ENCODE peak calls at places on chromosomes 12 and 14, in four cellular contexts. K, T, U and H are unnamed samples.

GRCh38 chr12:117832459-117833457 is 136.0 kb downstream of the KSR2 start:
- DNase-seq in U (no peak), T (peak), K (no peak), H (peak)

GRCh38 chr14:92800012-92800411 is 5.9 kb downstream of the GOLGA5 start:
- DNase-seq in U (no peak), T (no peak), K (no peak), H (no peak)

GRCh38 chr12:80442426-80443222 is 1.4 kb upstream of the PTPRQ start:
- DNase-seq in K (no peak), T (peak), U (no peak), H (peak)

GRCh38 chr14:81625343-81625742 is 91.7 kb upstream of the SEL1L start:
- DNase-seq in U (no peak), K (no peak), T (peak), H (peak)

GRCh38 chr12:88951177-88951576 is 370.9 kb upstream of the KITLG start:
- DNase-seq in T (no peak), U (no peak), K (no peak), H (no peak)

GRCh38 chr12:27273114-27273513 is 29.0 kb downstream of the STK38L start:
- DNase-seq in K (no peak), U (no peak), T (no peak), H (no peak)

GRCh38 chr12:116879509-116880212 is 1.6 kb downstream of the HRK start:
- DNase-seq in T (no peak), K (no peak), U (no peak), H (no peak)

GRCh38 chr14:45426685-45427282 is 173.8 kb upstream of the MIS18BP1 start:
- DNase-seq in K (no peak), T (peak), U (no peak), H (peak)

GRCh38 chr12:109832534-109833306 is 478 bp downstream of the TRPV4 start:
- DNase-seq in U (no peak), K (no peak), T (no peak), H (no peak)

GRCh38 chr14:67650694-67651093 is 23.7 kb downstream of the VTI1B start:
- DNase-seq in T (no peak), U (no peak), K (no peak), H (peak)

GRCh38 chr14:21055473-21056117 is 2.0 kb upstream of the RNASE8 start:
- DNase-seq in U (no peak), K (no peak), T (no peak), H (no peak)
- TF ChIP-seq CTCF in U (no peak), K (no peak), T (no peak), H (no peak)

GRCh38 chr12:64451687-64452558 is at the start of gene TBK1:
- DNase-seq in U (peak), T (peak), K (peak), H (peak)
- TF ChIP-seq CTCF in U (no peak), T (no peak), K (peak), H (no peak)

DNA sequence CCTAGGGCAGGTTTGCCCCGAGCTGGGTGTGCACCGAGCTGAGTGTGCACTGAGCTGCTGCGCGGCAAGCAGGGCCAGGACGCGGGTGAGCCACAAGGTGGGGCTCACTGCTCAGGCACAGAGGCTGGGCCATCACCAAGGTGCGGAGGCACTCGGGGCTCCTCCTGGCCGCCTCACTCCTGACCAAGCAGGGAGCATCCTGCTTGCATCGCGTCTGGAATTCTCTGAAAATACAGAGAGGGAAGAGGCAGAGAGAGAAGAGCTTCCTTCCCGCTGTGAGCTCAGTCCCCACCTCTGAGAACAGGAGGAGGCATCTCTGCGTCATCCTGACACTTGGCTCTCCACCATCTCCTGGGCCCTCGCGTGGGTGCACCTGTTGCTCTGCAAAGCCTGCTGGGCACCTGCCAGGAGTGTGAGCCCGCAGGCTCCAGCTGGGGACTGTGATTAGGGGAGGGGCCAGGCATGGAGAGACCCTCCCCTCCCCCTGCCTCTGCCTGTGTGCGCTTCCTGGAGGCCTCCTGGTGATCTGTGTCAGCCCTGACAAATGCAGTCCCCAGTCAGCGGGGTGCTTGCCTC is 116.3 kb downstream of the GLT1D1 start:
- DNase-seq in U (peak), K (no peak), T (peak), H (peak)
- TF ChIP-seq CTCF in U (no peak), K (no peak), T (peak), H (no peak)

GRCh38 chr12:49347307-49348237 is 884 bp downstream of the DNAJC22 start:
- DNase-seq in K (no peak), U (peak), T (peak), H (peak)
- TF ChIP-seq CTCF in K (peak), U (peak), T (peak), H (peak)

DNA sequence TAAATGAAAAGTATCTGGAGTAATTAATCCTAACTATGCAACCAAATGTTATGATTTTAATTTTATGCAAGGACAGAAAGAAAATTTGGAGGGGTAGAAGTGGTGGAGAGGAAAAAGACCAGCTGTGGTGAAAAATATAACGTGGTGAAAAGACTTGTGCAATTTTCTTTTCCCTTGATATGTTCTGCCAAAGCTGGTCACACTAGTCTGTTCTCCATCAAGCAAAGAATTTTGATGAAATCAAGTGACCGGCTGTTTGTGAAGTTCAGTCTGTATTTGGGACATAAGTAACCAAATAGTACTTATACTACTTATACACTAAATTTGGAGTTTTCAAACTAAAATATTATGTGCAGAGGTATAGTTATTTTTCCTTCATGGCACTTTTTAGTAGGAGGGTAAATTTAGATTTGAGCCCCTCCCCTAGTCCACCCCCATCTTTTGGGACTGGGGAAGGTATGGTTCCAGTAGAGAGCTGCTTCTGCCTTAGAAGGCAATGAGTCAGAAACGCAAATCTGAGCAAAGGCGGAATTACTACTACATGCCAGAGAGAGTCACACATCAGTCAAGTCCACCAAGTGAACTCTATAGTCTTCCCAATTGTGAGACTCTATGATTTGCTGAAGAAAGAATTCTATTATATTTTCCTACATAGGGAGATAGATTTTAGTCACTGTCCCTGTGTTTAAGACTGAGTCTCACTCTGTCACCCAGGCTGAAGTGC is 229.7 kb downstream of the SLC25A21 start:
- DNase-seq in U (no peak), T (peak), K (no peak), H (peak)
- TF ChIP-seq CTCF in U (peak), T (peak), K (no peak), H (peak)

GRCh38 chr12:46342562-46343033 is 30.0 kb downstream of the SLC38A2 start:
- DNase-seq in T (peak), K (no peak), U (peak), H (no peak)

GRCh38 chr12:46339051-46339450 is 33.5 kb downstream of the SLC38A2 start:
- DNase-seq in K (no peak), T (no peak), U (no peak), H (no peak)

GRCh38 chr12:46349253-46349652 is 23.3 kb downstream of the SLC38A2 start:
- DNase-seq in K (no peak), U (no peak), T (no peak), H (no peak)

DNA sequence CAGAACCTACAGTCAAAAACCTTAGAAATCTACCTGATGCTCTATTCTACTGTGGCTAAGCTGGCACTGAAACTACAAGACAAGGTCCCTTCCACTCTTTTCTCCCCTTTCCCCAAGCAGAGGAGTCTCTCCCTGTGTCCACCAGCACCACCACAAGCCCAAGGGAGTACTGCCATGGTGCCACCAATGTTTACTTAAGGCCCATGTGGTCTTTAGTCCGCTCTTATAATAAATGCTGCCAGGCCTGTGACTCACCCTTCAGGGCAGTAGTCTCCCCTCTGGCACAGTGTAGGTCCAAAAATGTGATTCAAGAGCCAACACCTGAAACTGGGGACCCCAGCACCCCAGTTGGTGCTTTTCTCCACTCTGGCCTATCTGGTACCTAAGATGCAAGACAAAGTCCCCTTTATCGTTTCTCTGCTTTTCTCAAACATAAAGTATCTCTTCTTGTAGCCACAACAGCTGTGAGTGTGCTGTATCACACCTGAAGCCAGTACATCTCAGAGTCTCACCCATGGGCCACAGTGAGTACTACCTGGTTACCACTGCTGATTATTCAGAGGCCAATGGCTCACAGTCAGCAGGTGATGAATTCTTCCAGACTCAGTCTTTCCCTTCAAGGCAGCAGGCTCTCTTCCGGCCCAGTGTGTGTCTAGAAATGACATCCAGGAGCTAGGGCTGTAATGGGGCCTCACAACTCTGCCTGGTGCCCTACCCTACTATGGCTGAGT is 29.3 kb downstream of the SLC38A2 start:
- DNase-seq in T (peak), U (no peak), K (no peak), H (no peak)
- TF ChIP-seq CTCF in T (no peak), U (no peak), K (no peak), H (no peak)

GRCh38 chr14:39988939-39989338 is 556.7 kb upstream of the FBXO33 start:
- DNase-seq in U (no peak), K (no peak), T (peak), H (peak)
- TF ChIP-seq CTCF in U (no peak), K (peak), T (peak), H (peak)

DNA sequence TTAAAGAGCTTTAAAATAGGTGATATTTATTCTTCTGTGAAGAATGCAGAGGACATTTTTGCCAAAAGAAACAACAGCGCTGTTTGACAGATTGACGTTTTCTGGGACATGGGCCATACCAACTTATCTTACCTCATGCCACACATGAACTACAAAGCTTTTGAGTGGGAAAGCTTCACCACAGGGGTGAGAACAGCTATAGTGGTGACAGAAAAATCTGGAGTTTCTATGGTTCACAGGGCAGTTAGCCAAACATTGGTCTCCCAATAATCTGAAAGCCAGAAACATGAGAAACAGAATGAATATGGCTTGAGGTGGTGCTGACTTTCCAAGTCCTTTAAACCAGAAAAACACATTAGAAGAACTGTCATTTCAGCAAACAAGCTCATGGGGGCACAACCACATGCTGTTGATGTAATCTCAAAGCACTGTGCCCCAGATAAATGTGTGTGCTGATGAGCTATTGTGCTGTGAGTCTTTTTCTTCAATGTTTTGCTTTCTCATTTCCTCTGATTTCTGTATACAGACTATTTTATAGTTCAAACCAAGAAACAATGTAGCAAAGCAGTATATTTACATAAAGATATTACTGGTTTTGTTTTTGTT is 905.4 kb downstream of the SLC16A7 start:
- DNase-seq in U (no peak), K (no peak), T (peak), H (no peak)
- TF ChIP-seq CTCF in U (no peak), K (no peak), T (peak), H (no peak)

DNA sequence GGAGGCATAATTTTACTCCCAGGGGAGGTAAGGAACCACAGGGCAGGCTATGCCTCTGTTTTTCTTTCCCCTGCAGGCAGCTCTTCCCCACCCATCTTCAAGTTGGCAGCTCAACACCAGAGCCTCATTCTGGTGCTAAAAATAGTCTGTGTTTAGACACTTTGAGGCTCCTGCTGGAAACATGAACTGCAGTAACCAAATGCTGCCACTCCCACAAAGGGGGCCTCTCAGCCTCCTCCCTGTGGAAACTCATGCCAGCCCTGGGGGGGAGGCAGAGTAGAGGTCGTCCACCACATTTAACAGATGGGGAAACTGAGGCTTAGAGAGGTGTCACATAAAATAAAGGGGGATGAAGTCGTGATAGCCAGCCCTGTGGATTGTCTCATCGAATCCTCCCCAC is 61.4 kb downstream of the WSCD2 start:
- DNase-seq in K (no peak), U (no peak), T (no peak), H (no peak)
- TF ChIP-seq CTCF in K (no peak), U (no peak), T (no peak), H (no peak)

GRCh38 chr14:37081220-37081619 is 91.2 kb downstream of the SLC25A21 start:
- DNase-seq in T (peak), U (no peak), K (no peak), H (peak)
- TF ChIP-seq CTCF in T (no peak), U (no peak), K (no peak), H (no peak)